ENCODE peak calls at places on chromosomes 5 and 9, in eight cellular contexts. Y, C, J, D, F, B, M and H are unnamed samples.

GRCh38 chr5:56515011-56515410 is 281.9 kb upstream of the ANKRD55 start:
- DNase-seq in Y (no peak), C (no peak), J (no peak), D (no peak), F (no peak), B (no peak), M (no peak), H (no peak)

GRCh38 chr5:178069909-178070308 is 43.4 kb upstream of the N4BP3 start:
- DNase-seq in Y (peak), C (peak), J (no peak), D (peak), F (peak), B (peak), M (no peak), H (no peak)

GRCh38 chr5:317086-317811 is 4.3 kb upstream of the AHRR start:
- DNase-seq in Y (peak), C (peak), J (peak), D (peak), F (peak), B (peak), M (no peak), H (no peak)

GRCh38 chr5:160359816-160360215 is 10.6 kb downstream of the C1QTNF2 start:
- DNase-seq in Y (no peak), C (no peak), J (no peak), D (no peak), F (no peak), B (peak), M (no peak), H (no peak)

GRCh38 chr9:135952664-135953206 is 8.4 kb downstream of the UBAC1 start:
- DNase-seq in Y (no peak), C (no peak), J (no peak), D (no peak), F (peak), B (no peak), M (no peak), H (no peak)

GRCh38 chr5:134438641-134439621 is 27.2 kb upstream of the CDKN2AIPNL start:
- DNase-seq in Y (peak), C (peak), J (peak), D (peak), F (no peak), B (peak), M (peak), H (peak)

GRCh38 chr9:81573415-81574321 is 115.7 kb downstream of the TLE1 start:
- DNase-seq in Y (no peak), C (no peak), J (no peak), D (no peak), F (no peak), B (no peak), M (no peak), H (no peak)

GRCh38 chr9:108142504-108143201 is 653.1 kb upstream of the KLF4 start:
- DNase-seq in Y (peak), C (peak), J (no peak), D (peak), F (no peak), B (peak), M (peak), H (no peak)

GRCh38 chr5:163221581-163221980 is 215.8 kb upstream of the CCNG1 start:
- DNase-seq in Y (no peak), C (no peak), J (no peak), D (no peak), F (no peak), B (no peak), M (no peak), H (no peak)

GRCh38 chr5:175880797-175881312 is 9.5 kb downstream of the CPLX2 start:
- DNase-seq in Y (no peak), C (no peak), J (no peak), D (no peak), F (no peak), B (no peak), M (no peak), H (no peak)

GRCh38 chr5:175878021-175878420 is 6.6 kb downstream of the CPLX2 start:
- DNase-seq in Y (no peak), C (no peak), J (no peak), D (no peak), F (no peak), B (no peak), M (no peak), H (no peak)

GRCh38 chr5:175880213-175880612 is 8.8 kb downstream of the CPLX2 start:
- DNase-seq in Y (no peak), C (no peak), J (no peak), D (no peak), F (no peak), B (no peak), M (no peak), H (no peak)

GRCh38 chr5:175879743-175880142 is 8.4 kb downstream of the CPLX2 start:
- DNase-seq in Y (no peak), C (no peak), J (no peak), D (no peak), F (no peak), B (no peak), M (no peak), H (no peak)

DNA sequence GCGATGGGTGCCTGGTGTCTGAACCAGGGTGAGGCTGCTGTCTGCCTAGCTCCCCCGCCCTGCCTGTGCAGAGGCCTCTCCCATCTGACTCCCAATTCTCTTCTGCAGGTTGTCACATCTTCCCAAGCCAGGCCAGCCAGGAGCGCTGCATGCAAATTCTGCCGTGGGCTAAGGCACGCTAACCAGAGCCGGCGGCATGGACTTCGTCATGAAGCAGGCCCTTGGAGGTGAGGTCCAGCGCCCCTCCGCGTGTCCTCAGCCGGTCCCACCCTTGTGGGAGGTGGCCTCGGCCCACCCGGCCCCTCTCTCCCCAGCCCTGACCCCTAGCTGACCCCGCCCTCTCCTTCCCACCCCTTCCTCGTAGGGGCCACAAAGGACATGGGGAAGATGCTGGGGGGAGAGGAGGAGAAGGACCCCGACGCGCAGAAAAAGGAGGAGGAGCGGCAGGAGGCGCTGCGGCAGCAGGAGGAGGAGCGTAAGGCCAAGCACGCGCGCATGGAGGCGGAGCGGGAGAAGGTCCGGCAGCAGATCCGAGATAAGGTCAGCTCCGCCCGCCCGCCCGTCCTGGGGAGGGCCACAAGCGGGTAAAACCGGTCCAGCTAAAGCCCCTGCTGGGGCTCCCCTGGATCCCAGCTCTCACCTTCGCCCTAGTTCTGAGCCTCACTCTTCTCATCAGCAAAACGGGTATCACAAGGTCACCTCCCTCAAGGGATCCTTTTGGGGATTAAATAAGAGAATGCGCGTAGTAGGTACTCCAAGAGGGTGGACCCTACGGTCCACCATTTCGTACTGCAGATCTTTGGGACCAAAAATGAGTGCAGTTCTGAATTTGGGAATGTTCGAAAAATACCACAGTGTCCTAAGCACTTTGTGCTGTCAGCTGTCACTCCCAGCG is 7.4 kb downstream of the CPLX2 start:
- DNase-seq in Y (no peak), C (no peak), J (no peak), D (no peak), F (peak), B (peak), M (no peak), H (no peak)
- TF ChIP-seq CTCF in Y (no peak), C (no peak), J (no peak), D (no peak), F (peak), B (no peak), M (no peak), H (no peak)

DNA sequence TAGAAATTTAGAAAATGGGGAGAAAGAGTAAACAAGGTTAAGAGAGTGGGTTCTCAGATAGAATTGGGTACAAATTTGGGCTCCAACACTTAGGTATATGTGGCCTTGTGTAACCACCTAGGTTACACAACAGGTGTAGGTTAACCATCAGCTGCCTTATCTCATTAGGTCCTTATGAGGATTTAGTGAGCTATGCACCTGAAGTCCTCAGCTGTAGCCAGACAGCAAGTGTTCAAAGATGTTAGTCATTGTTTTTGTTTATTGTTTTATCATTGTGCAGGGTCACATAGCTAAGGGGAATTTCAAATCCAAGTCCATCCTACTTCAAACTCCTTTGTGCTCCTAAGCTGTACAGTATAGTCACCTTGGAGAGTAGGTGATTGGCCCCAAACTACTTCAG is 970 bp upstream of the TRIM32 start:
- DNase-seq in Y (no peak), C (no peak), J (no peak), D (no peak), F (no peak), B (no peak), M (no peak), H (no peak)
- H3K4me3 ChIP-seq in Y (no peak), C (peak), J (peak), D (peak), F (peak), B (no peak), M (peak), H (no peak)

DNA sequence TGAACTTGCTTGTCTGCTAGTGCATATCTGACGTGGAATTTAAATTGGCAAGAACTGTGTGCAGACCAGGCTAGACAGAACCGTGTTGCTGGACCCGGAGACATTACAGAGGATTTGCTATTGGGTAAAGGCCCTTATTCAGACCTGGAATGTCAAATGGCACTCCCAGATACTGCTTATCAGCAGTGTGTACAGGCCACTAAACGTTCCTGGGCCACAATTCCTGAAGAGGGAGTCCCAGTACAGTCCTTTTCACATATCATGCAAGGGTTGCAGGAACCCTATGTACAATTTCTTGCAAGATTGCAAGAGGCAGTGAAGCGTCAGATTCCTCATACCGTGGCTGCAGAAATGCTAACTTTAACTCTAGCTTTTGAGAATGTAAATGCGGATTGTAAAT is 13.5 kb upstream of the MCCC2 start:
- DNase-seq in Y (no peak), C (peak), J (no peak), D (no peak), F (no peak), B (no peak), M (no peak), H (peak)
- TF ChIP-seq CTCF in Y (no peak), C (no peak), J (no peak), D (no peak), F (peak), B (no peak), M (no peak), H (peak)

DNA sequence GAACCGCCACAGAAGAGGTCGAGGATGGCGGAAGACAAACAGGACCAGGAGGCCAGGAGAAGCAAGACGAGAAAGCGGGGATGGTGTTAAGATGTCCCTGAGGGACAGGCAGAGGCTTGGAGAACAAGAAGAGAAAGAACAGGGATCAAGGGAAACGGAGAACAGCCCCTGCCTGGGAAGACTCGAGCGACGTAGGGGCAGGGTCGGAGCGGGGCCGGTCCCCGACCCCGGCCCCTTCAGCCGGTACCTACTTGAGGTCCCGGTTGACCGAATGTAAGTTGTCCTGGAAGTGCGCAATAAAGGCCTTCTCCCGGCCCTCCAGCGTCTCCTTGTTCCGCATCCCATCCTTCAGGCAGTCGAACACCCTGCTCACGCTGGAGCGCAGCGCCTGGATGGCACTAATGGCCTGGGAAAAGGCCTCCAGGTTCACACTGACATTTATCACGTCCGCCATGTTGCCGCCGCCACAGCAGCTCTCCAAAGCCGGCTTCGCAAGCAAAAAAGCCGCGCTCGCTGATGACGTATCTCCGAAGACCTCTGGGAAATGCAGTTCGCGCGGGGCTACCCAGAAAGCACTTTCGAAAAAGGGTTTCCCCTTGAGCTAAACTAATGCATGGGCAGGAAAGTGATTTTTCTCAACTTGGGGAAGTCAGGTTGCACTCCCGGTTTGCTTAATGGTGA is at the start of gene MED27:
- DNase-seq in Y (peak), C (peak), J (peak), D (peak), F (peak), B (peak), M (peak), H (peak)
- H3K4me3 ChIP-seq in Y (peak), C (peak), J (peak), D (peak), F (peak), B (peak), M (peak), H (peak)

GRCh38 chr5:122839731-122840130 is 5.7 kb upstream of the SNX24 start:
- DNase-seq in Y (no peak), C (no peak), J (no peak), D (no peak), F (no peak), B (no peak), M (no peak), H (no peak)

GRCh38 chr5:122836947-122837346 is 8.5 kb upstream of the SNX24 start:
- DNase-seq in Y (no peak), C (no peak), J (no peak), D (no peak), F (no peak), B (no peak), M (no peak), H (no peak)

GRCh38 chr5:122831984-122832383 is 13.4 kb upstream of the SNX24 start:
- DNase-seq in Y (no peak), C (no peak), J (no peak), D (no peak), F (no peak), B (no peak), M (no peak), H (no peak)

DNA sequence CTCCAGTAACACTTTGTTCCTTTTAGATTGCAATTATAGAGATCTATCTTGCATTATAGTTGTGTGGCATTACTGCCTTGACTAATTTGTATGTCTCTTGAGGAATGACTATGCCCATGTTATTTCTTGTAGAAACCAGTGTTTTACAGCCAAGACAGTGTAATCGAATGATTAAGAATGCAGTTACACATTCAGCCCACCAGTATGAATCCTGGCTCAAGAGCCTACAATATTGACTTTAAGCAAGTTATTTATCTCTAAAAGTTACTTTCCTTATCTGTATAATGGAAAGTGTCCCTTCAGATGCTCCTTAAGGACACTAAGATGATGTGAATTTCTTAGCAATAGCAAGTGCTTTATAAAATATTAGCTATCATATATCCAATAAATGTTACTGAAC is 9.7 kb upstream of the SNX24 start:
- DNase-seq in Y (no peak), C (peak), J (no peak), D (no peak), F (no peak), B (no peak), M (no peak), H (no peak)
- TF ChIP-seq CTCF in Y (no peak), C (no peak), J (peak), D (no peak), F (no peak), B (no peak), M (no peak), H (no peak)

DNA sequence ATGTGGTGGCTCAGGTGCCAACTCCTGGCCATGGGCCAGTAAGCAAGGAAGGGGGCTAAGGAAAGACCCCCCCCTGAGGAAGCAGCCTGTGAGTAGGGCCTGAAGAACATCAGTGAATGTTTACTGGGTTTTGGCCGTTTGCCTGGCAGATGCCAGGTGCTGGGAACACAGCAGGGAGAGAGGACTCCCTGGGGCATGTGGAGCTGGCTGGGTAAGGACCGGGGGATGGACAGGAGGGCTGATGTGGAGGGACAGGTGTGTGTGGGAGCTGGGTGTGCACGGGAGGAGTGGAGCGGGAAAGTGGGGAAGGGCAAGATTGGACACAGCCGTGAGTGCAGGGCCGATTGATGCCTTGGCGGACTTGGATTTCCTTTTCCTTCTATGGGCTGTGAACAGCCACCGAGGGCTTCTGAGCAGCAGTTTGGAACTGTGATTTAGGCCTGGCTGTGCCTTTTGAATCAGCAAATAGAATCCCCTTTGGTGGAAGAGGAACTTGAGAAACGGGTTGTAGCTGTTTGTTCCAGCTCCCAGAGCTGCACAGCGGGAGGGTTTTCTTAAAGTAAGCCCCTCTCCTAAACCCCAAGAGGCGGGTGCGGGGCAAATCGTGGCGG is 3.1 kb downstream of the HMCN2 start:
- DNase-seq in Y (no peak), C (no peak), J (no peak), D (no peak), F (no peak), B (no peak), M (peak), H (no peak)
- H3K4me3 ChIP-seq in Y (no peak), C (no peak), J (no peak), D (no peak), F (no peak), B (no peak), M (no peak), H (no peak)

GRCh38 chr9:14888857-14889256 is 21.4 kb downstream of the FREM1 start:
- DNase-seq in Y (peak), C (no peak), J (no peak), D (no peak), F (no peak), B (no peak), M (no peak), H (no peak)

GRCh38 chr9:14891332-14891731 is 18.9 kb downstream of the FREM1 start:
- DNase-seq in Y (no peak), C (no peak), J (no peak), D (no peak), F (no peak), B (no peak), M (no peak), H (no peak)

GRCh38 chr9:14887149-14887548 is 23.1 kb downstream of the FREM1 start:
- DNase-seq in Y (no peak), C (no peak), J (no peak), D (no peak), F (no peak), B (no peak), M (no peak), H (no peak)

GRCh38 chr9:14883310-14883944 is 26.8 kb downstream of the FREM1 start:
- DNase-seq in Y (no peak), C (peak), J (no peak), D (no peak), F (no peak), B (no peak), M (no peak), H (no peak)

DNA sequence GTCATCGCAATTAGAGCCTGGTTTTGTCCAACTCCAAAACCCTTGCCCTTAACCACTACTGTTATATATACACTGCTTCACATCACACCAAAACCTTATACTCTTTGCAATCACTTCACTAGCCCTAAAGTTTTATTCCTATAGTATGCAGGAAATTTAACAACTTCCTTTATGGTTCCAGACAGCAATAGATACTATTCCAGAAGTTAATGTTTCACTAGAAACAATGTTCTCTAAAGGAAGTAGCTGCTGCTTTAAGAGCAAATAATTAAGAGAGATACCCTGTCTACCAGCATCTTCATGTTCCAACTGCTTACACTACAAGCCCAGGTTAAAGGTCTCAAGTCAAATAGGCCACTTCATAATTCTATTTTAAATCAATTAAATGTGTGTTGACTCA is 22.0 kb downstream of the FREM1 start:
- DNase-seq in Y (no peak), C (no peak), J (no peak), D (no peak), F (no peak), B (no peak), M (no peak), H (no peak)
- TF ChIP-seq CTCF in Y (no peak), C (no peak), J (no peak), D (no peak), F (no peak), B (no peak), M (no peak), H (no peak)